ENCODE peak calls at places on chromosomes 12 and 14, in five cellular contexts. One of them, this sample, is unnamed.

GRCh38 chr12:109162551-109162950 is 46.2 kb downstream of the ACACB start:
- DNase-seq in fibroblast of lung: no peak
- DNase-seq in IMR-90: no peak
- DNase-seq in activated B cell treated with CpG ODN at 0.5 μM for 24 hours: no peak
- DNase-seq in CD4-positive, alpha-beta T cell: no peak
- DNase-seq in this sample: no peak

GRCh38 chr12:45637706-45638105 is 91.8 kb upstream of the ARID2 start:
- DNase-seq in IMR-90: peak
- DNase-seq in fibroblast of lung: peak
- DNase-seq in activated B cell treated with CpG ODN at 0.5 μM for 24 hours: no peak
- DNase-seq in CD4-positive, alpha-beta T cell: no peak
- DNase-seq in this sample: no peak

GRCh38 chr14:22883191-22883976 is at the start of gene REM2:
- DNase-seq in activated B cell treated with CpG ODN at 0.5 μM for 24 hours: no peak
- DNase-seq in IMR-90: no peak
- DNase-seq in fibroblast of lung: no peak
- DNase-seq in CD4-positive, alpha-beta T cell: no peak
- DNase-seq in this sample: no peak

GRCh38 chr12:20629414-20630156 is 65.5 kb upstream of the SLCO1C1 start:
- DNase-seq in CD4-positive, alpha-beta T cell: no peak
- DNase-seq in fibroblast of lung: peak
- DNase-seq in IMR-90: peak
- DNase-seq in activated B cell treated with CpG ODN at 0.5 μM for 24 hours: no peak
- DNase-seq in this sample: no peak

GRCh38 chr12:50786498-50787231 is 22.8 kb downstream of the ATF1 start:
- DNase-seq in CD4-positive, alpha-beta T cell: no peak
- DNase-seq in activated B cell treated with CpG ODN at 0.5 μM for 24 hours: no peak
- DNase-seq in IMR-90: peak
- DNase-seq in fibroblast of lung: peak
- DNase-seq in this sample: no peak

GRCh38 chr14:78228702-78229327 is 58.6 kb downstream of the NRXN3 start:
- DNase-seq in activated B cell treated with CpG ODN at 0.5 μM for 24 hours: no peak
- DNase-seq in IMR-90: no peak
- DNase-seq in CD4-positive, alpha-beta T cell: no peak
- DNase-seq in fibroblast of lung: no peak
- DNase-seq in this sample: no peak

GRCh38 chr12:49951411-49952105 is 1.0 kb downstream of the AQP2 start:
- DNase-seq in fibroblast of lung: no peak
- DNase-seq in IMR-90: no peak
- DNase-seq in activated B cell treated with CpG ODN at 0.5 μM for 24 hours: no peak
- DNase-seq in CD4-positive, alpha-beta T cell: no peak
- DNase-seq in this sample: no peak

GRCh38 chr12:30796508-30796780 is 41.7 kb upstream of the CAPRIN2 start:
- DNase-seq in activated B cell treated with CpG ODN at 0.5 μM for 24 hours: no peak
- DNase-seq in fibroblast of lung: peak
- DNase-seq in IMR-90: peak
- DNase-seq in CD4-positive, alpha-beta T cell: no peak
- DNase-seq in this sample: peak

GRCh38 chr12:5660271-5660670 is 228.4 kb downstream of the NTF3 start:
- DNase-seq in fibroblast of lung: no peak
- DNase-seq in IMR-90: no peak
- DNase-seq in CD4-positive, alpha-beta T cell: no peak
- DNase-seq in activated B cell treated with CpG ODN at 0.5 μM for 24 hours: no peak
- DNase-seq in this sample: no peak

GRCh38 chr12:32140867-32141266 is 34.2 kb downstream of the BICD1 start:
- DNase-seq in activated B cell treated with CpG ODN at 0.5 μM for 24 hours: no peak
- DNase-seq in CD4-positive, alpha-beta T cell: no peak
- DNase-seq in fibroblast of lung: no peak
- DNase-seq in IMR-90: no peak
- DNase-seq in this sample: no peak

GRCh38 chr14:96986701-96987474 is 189.7 kb downstream of the VRK1 start:
- DNase-seq in CD4-positive, alpha-beta T cell: no peak
- DNase-seq in IMR-90: no peak
- DNase-seq in activated B cell treated with CpG ODN at 0.5 μM for 24 hours: no peak
- DNase-seq in fibroblast of lung: no peak
- DNase-seq in this sample: no peak

GRCh38 chr12:3922033-3922432 is 48.8 kb upstream of the PARP11 start:
- DNase-seq in IMR-90: no peak
- DNase-seq in CD4-positive, alpha-beta T cell: no peak
- DNase-seq in fibroblast of lung: no peak
- DNase-seq in activated B cell treated with CpG ODN at 0.5 μM for 24 hours: no peak
- DNase-seq in this sample: no peak

GRCh38 chr14:41636492-41637392 is 30.1 kb downstream of the LRFN5 start:
- DNase-seq in fibroblast of lung: no peak
- DNase-seq in IMR-90: peak
- DNase-seq in activated B cell treated with CpG ODN at 0.5 μM for 24 hours: no peak
- DNase-seq in CD4-positive, alpha-beta T cell: no peak
- DNase-seq in this sample: no peak

GRCh38 chr12:116265361-116266128 is 11.9 kb downstream of the MED13L start:
- DNase-seq in fibroblast of lung: no peak
- DNase-seq in IMR-90: no peak
- DNase-seq in activated B cell treated with CpG ODN at 0.5 μM for 24 hours: no peak
- DNase-seq in CD4-positive, alpha-beta T cell: no peak
- DNase-seq in this sample: no peak

GRCh38 chr12:120760349-120761245 is 35.0 kb downstream of the ACADS start:
- DNase-seq in CD4-positive, alpha-beta T cell: peak
- DNase-seq in IMR-90: no peak
- DNase-seq in fibroblast of lung: no peak
- DNase-seq in activated B cell treated with CpG ODN at 0.5 μM for 24 hours: no peak
- DNase-seq in this sample: no peak

GRCh38 chr12:103495783-103496456 is at the start of gene C12orf42:
- DNase-seq in IMR-90: no peak
- DNase-seq in CD4-positive, alpha-beta T cell: no peak
- DNase-seq in activated B cell treated with CpG ODN at 0.5 μM for 24 hours: peak
- DNase-seq in fibroblast of lung: peak
- DNase-seq in this sample: no peak

GRCh38 chr12:23083267-23083666 is 458.3 kb downstream of the ETNK1 start:
- DNase-seq in fibroblast of lung: peak
- DNase-seq in CD4-positive, alpha-beta T cell: no peak
- DNase-seq in IMR-90: peak
- DNase-seq in activated B cell treated with CpG ODN at 0.5 μM for 24 hours: no peak
- DNase-seq in this sample: no peak

GRCh38 chr14:77498120-77498979 is at the start of gene ISM2:
- DNase-seq in activated B cell treated with CpG ODN at 0.5 μM for 24 hours: peak
- DNase-seq in CD4-positive, alpha-beta T cell: peak
- DNase-seq in fibroblast of lung: peak
- DNase-seq in IMR-90: peak
- DNase-seq in this sample: peak

GRCh38 chr12:8677362-8677761 is 14.7 kb upstream of the MFAP5 start:
- DNase-seq in activated B cell treated with CpG ODN at 0.5 μM for 24 hours: no peak
- DNase-seq in fibroblast of lung: no peak
- DNase-seq in CD4-positive, alpha-beta T cell: no peak
- DNase-seq in IMR-90: no peak
- DNase-seq in this sample: peak

GRCh38 chr12:113643575-113643974 is 171.9 kb upstream of the LHX5 start:
- DNase-seq in activated B cell treated with CpG ODN at 0.5 μM for 24 hours: no peak
- DNase-seq in IMR-90: no peak
- DNase-seq in fibroblast of lung: no peak
- DNase-seq in CD4-positive, alpha-beta T cell: no peak
- DNase-seq in this sample: no peak

GRCh38 chr14:94313991-94314655 is 9.0 kb downstream of the SERPINA6 start:
- DNase-seq in fibroblast of lung: peak
- DNase-seq in activated B cell treated with CpG ODN at 0.5 μM for 24 hours: no peak
- DNase-seq in IMR-90: peak
- DNase-seq in CD4-positive, alpha-beta T cell: no peak
- DNase-seq in this sample: no peak

GRCh38 chr14:91237219-91237618 is 7.3 kb downstream of the GPR68 start:
- DNase-seq in IMR-90: peak
- DNase-seq in activated B cell treated with CpG ODN at 0.5 μM for 24 hours: no peak
- DNase-seq in fibroblast of lung: peak
- DNase-seq in CD4-positive, alpha-beta T cell: no peak
- DNase-seq in this sample: no peak

GRCh38 chr12:52789637-52790426 is 6.1 kb downstream of the KRT3 start:
- DNase-seq in fibroblast of lung: no peak
- DNase-seq in IMR-90: no peak
- DNase-seq in activated B cell treated with CpG ODN at 0.5 μM for 24 hours: no peak
- DNase-seq in CD4-positive, alpha-beta T cell: no peak
- DNase-seq in this sample: no peak

DNA sequence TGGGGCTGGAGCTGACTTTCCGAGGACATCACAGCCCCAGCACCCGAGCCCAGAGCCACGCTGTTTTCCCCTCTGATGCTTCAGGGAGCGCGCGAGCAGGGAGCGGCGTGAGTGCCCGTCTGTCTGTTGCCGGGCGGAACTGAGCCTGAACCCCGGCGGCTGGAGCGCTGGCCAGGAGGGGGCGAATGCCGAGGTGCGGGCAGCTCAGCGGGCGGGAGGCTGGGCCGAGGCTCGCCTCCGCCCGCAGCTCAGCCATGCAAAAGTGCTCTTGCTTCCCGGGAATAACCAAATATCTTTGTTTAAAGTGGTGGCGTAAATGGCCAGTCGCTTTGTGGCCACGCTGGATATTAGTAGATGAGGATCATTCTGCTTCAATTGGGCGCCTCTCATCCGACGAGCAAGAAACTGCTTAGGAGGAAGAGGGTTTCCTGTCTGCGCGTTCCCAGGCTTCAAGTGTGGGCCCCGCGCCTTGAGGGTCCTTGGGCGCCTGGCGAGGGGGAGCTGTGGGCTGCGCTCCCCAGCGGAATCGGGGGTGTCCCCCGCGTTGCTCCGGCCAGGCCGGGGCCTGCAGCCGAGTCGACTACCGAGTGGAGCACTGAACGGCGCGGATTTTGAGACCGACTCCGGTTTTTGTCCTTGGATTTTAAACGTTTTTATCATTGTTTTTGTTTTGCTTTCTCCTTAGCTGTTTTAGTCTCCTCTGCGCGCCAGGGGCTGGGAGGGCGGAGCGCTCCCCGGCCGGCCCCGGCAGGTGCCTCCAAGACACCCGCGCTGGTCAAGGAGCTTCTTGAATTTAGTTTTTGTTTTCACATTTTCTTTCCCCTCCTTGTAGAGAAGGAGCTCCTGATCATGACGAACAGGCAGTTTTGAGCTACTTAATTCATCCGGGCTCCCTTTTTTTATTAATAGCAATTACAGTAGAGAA is 831 bp upstream of the NKX2-1 start:
- DNase-seq in IMR-90: peak
- DNase-seq in CD4-positive, alpha-beta T cell: no peak
- DNase-seq in activated B cell treated with CpG ODN at 0.5 μM for 24 hours: no peak
- DNase-seq in fibroblast of lung: peak
- DNase-seq in this sample: no peak
- TF ChIP-seq CTCF in IMR-90: peak
- TF ChIP-seq CTCF in CD4-positive, alpha-beta T cell: no peak
- TF ChIP-seq CTCF in activated B cell treated with CpG ODN at 0.5 μM for 24 hours: no peak
- TF ChIP-seq CTCF in fibroblast of lung: peak
- TF ChIP-seq CTCF in this sample: peak

GRCh38 chr12:132687211-132688164 is at the start of the genes POLE and PXMP2:
- DNase-seq in IMR-90: peak
- DNase-seq in activated B cell treated with CpG ODN at 0.5 μM for 24 hours: peak
- DNase-seq in CD4-positive, alpha-beta T cell: peak
- DNase-seq in fibroblast of lung: peak
- DNase-seq in this sample: peak
- TF ChIP-seq CTCF in IMR-90: no peak
- TF ChIP-seq CTCF in activated B cell treated with CpG ODN at 0.5 μM for 24 hours: no peak
- TF ChIP-seq CTCF in CD4-positive, alpha-beta T cell: no peak
- TF ChIP-seq CTCF in fibroblast of lung: no peak
- TF ChIP-seq CTCF in this sample: no peak

GRCh38 chr12:6722863-6723262 is 983 bp upstream of the COPS7A start:
- DNase-seq in fibroblast of lung: no peak
- DNase-seq in IMR-90: no peak
- DNase-seq in activated B cell treated with CpG ODN at 0.5 μM for 24 hours: no peak
- DNase-seq in CD4-positive, alpha-beta T cell: no peak
- DNase-seq in this sample: no peak

GRCh38 chr12:6724409-6724797 is 557 bp downstream of the COPS7A start:
- DNase-seq in fibroblast of lung: no peak
- DNase-seq in IMR-90: peak
- DNase-seq in activated B cell treated with CpG ODN at 0.5 μM for 24 hours: no peak
- DNase-seq in CD4-positive, alpha-beta T cell: no peak
- DNase-seq in this sample: no peak

GRCh38 chr12:6725350-6725749 is 1.5 kb downstream of the COPS7A start:
- DNase-seq in IMR-90: no peak
- DNase-seq in CD4-positive, alpha-beta T cell: no peak
- DNase-seq in fibroblast of lung: no peak
- DNase-seq in activated B cell treated with CpG ODN at 0.5 μM for 24 hours: no peak
- DNase-seq in this sample: no peak

GRCh38 chr12:6729186-6729585 is 5.3 kb downstream of the COPS7A start:
- DNase-seq in activated B cell treated with CpG ODN at 0.5 μM for 24 hours: no peak
- DNase-seq in CD4-positive, alpha-beta T cell: no peak
- DNase-seq in IMR-90: no peak
- DNase-seq in fibroblast of lung: no peak
- DNase-seq in this sample: no peak

DNA sequence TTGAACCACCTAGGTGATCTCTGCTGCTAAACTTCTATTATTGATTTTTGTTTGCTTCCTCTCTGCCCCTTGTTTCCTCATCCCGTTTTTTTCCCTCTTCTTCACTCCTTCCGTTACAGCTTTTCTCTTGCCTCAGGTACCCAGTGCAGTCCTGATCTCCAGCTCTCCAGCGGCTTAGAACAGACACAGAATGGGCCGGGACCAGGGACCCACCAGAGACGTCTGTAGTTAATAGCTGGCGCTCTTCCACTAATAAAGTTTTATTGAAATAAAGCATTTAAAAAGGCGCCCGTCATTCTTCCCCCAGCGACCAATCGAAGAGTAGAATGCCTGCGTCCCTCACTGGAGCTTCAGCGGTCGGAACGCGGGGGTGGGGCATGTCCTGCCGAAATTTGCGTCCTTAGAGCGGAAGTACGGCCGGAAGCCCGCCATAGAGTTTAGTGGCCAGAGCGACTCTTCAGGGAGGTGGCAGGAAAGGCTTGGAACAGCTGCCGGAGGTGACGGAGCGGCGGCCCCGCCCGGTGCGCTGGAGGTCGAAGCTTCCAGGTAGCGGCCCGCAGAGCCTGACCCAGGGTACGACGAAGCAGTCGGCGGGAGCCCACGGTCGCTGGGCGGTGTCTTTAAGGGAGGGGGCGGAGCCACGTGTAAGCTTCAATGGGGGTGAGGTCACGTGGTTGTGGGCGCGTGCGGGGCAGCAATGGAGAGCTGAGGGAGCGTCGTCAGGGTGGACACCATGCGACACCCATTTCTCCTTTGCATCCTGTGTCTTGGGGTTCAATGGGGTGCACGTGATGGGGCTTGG is at the start of gene COPS7A:
- DNase-seq in IMR-90: peak
- DNase-seq in fibroblast of lung: peak
- DNase-seq in CD4-positive, alpha-beta T cell: peak
- DNase-seq in activated B cell treated with CpG ODN at 0.5 μM for 24 hours: peak
- DNase-seq in this sample: peak
- TF ChIP-seq CTCF in IMR-90: no peak
- TF ChIP-seq CTCF in fibroblast of lung: no peak
- TF ChIP-seq CTCF in CD4-positive, alpha-beta T cell: no peak
- TF ChIP-seq CTCF in activated B cell treated with CpG ODN at 0.5 μM for 24 hours: no peak
- TF ChIP-seq CTCF in this sample: no peak

DNA sequence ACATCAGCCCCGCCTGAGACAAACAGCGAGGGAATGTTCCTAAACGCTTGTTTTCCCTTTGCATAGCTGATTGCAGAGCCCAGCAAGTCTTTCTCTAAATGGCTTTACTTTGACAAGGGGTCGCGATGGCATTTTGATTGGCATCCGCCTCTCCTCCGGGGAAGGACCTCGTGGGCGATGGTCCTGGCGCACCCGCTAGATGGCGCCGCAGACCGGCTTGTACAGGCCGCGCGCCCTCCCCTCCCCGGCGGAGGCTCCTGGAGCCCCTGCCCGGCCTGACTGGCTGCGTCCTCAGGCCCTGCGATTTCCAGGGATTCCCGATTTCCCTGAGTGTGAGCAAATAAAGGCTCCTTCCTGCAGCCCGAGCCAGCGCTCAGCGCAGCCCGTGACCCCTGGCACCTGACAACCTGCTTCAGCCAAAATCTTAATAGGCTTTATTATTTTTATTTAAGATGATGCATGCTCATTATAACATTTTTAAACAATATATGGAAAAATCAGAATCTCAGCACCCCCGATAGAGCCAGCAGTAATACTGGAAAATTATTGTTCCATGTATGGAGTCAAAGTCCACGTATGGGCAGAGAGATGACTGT is 468.3 kb downstream of the AACS start:
- DNase-seq in activated B cell treated with CpG ODN at 0.5 μM for 24 hours: no peak
- DNase-seq in IMR-90: no peak
- DNase-seq in fibroblast of lung: no peak
- DNase-seq in CD4-positive, alpha-beta T cell: no peak
- DNase-seq in this sample: no peak
- TF ChIP-seq CTCF in activated B cell treated with CpG ODN at 0.5 μM for 24 hours: no peak
- TF ChIP-seq CTCF in IMR-90: no peak
- TF ChIP-seq CTCF in fibroblast of lung: no peak
- TF ChIP-seq CTCF in CD4-positive, alpha-beta T cell: no peak
- TF ChIP-seq CTCF in this sample: peak